ENCODE peak calls at places on chromosomes 12 and 14, in six cellular contexts. I, B, F, C, G and P are unnamed samples.

GRCh38 chr12:121278450-121279375 is 17.8 kb downstream of the CAMKK2 start:
- DNase-seq in G (no peak), B (no peak), I (no peak), F (no peak), C (no peak), P (no peak)

GRCh38 chr12:116415408-116416108 is 138.1 kb upstream of the MED13L start:
- DNase-seq in F (no peak), I (no peak), C (no peak), G (no peak), B (no peak), P (no peak)

GRCh38 chr12:110639336-110640178 is 25.6 kb downstream of the TCTN1 start:
- DNase-seq in I (no peak), G (no peak), C (no peak), B (peak), F (no peak), P (no peak)

GRCh38 chr14:75783602-75784313 is 122.7 kb downstream of the TTLL5 start:
- DNase-seq in F (no peak), G (no peak), I (no peak), B (no peak), C (no peak), P (no peak)

GRCh38 chr14:69776875-69777453 is 10.0 kb downstream of the SRSF5 start:
- DNase-seq in I (no peak), F (no peak), B (no peak), C (no peak), G (no peak), P (no peak)

GRCh38 chr12:80053048-80053790 is 46.1 kb upstream of the OTOGL start:
- DNase-seq in C (no peak), B (peak), G (no peak), I (no peak), F (peak), P (no peak)

GRCh38 chr14:58082491-58083098 is 69.4 kb downstream of the ARMH4 start:
- DNase-seq in B (peak), G (no peak), I (no peak), F (no peak), C (no peak), P (no peak)

GRCh38 chr12:90959538-90960139 is 4.7 kb upstream of the CCER1 start:
- DNase-seq in C (no peak), F (no peak), B (no peak), I (peak), G (no peak), P (no peak)

GRCh38 chr12:31845613-31846321 is 113.4 kb upstream of the RESF1 start:
- DNase-seq in B (no peak), C (no peak), I (no peak), F (no peak), G (no peak), P (no peak)

GRCh38 chr14:89432226-89432625 is 15.2 kb upstream of the FOXN3 start:
- DNase-seq in C (no peak), B (no peak), G (no peak), I (no peak), F (no peak), P (peak)

GRCh38 chr12:120091371-120092090 is 25.0 kb downstream of the RAB35 start:
- DNase-seq in I (no peak), B (no peak), F (no peak), C (no peak), G (no peak), P (no peak)

GRCh38 chr12:80778005-80778541 is 61.4 kb downstream of the MYF5 start:
- DNase-seq in G (no peak), F (no peak), I (peak), C (no peak), B (peak), P (no peak)

GRCh38 chr12:11561416-11561815 is 88.1 kb upstream of the ETV6 start:
- DNase-seq in G (no peak), F (no peak), C (no peak), B (no peak), I (no peak), P (no peak)

GRCh38 chr14:77886010-77886409 is 86.1 kb downstream of the ADCK1 start:
- DNase-seq in I (no peak), C (no peak), G (no peak), F (no peak), B (no peak), P (no peak)

GRCh38 chr12:130440411-130441080 is 102.9 kb downstream of the PIWIL1 start:
- DNase-seq in B (no peak), I (no peak), G (no peak), C (no peak), F (no peak), P (no peak)

GRCh38 chr14:101481557-101481956 is 79.7 kb upstream of the DIO3 start:
- DNase-seq in F (peak), I (no peak), B (no peak), G (no peak), C (no peak), P (no peak)

GRCh38 chr12:89863968-89864367 is 155.3 kb upstream of the ATP2B1 start:
- DNase-seq in F (no peak), I (no peak), B (no peak), C (no peak), G (no peak), P (no peak)

GRCh38 chr14:67228325-67228984 is 12.8 kb upstream of the PALS1 start:
- DNase-seq in C (no peak), I (no peak), G (no peak), B (no peak), F (no peak), P (no peak)

GRCh38 chr12:98355322-98355721 is 160.1 kb upstream of the TMPO start:
- DNase-seq in G (no peak), I (no peak), C (no peak), F (no peak), B (no peak), P (no peak)

GRCh38 chr12:93805736-93806141 is 128.6 kb downstream of the CRADD start:
- DNase-seq in C (no peak), G (no peak), B (no peak), I (no peak), F (no peak), P (no peak)

GRCh38 chr12:108516511-108517275 is 1.6 kb downstream of the FICD start:
- DNase-seq in G (no peak), I (no peak), C (no peak), F (no peak), B (no peak), P (peak)